ENCODE peak calls at places on chromosomes 4 and X, in six cellular contexts. O, G, W, I, P and R are unnamed samples.

GRCh38 chrX:6244666-6245065 is 16.0 kb upstream of the NLGN4X start:
- ATAC-seq in O (no peak), W (no peak), P (peak), I (no peak), G (no peak), R (no peak)

GRCh38 chrX:24391843-24392242 is 31.4 kb downstream of the SUPT20HL1 start:
- ATAC-seq in O (no peak), P (no peak), W (no peak), I (no peak), G (no peak), R (no peak)

GRCh38 chrX:10031743-10032142 is 64.6 kb downstream of the CLDN34 start:
- ATAC-seq in I (no peak), W (no peak), G (no peak), P (no peak), O (no peak), R (no peak)

GRCh38 chr4:7871356-7871755 is 68.3 kb downstream of the AFAP1 start:
- ATAC-seq in G (no peak), I (peak), W (no peak), P (no peak), O (no peak), R (no peak)

GRCh38 chrX:10579018-10579752 is 41.2 kb downstream of the MID1 start:
- ATAC-seq in G (no peak), P (no peak), I (peak), O (no peak), W (no peak), R (no peak)

GRCh38 chr4:105831189-105831588 is 64.1 kb upstream of the NPNT start:
- ATAC-seq in O (no peak), G (no peak), P (no peak), I (no peak), W (no peak), R (no peak)

GRCh38 chr4:112589207-112589606 is 47.5 kb downstream of the ZGRF1 start:
- ATAC-seq in W (no peak), G (no peak), I (no peak), O (no peak), P (no peak), R (no peak)

GRCh38 chr4:129672941-129673340 is 577.0 kb downstream of the C4orf33 start:
- ATAC-seq in P (no peak), W (no peak), G (no peak), O (no peak), I (no peak), R (no peak)

GRCh38 chrX:20265726-20266681 is 705 bp downstream of the RPS6KA3 start:
- ATAC-seq in W (peak), O (no peak), G (peak), P (peak), I (no peak), R (peak)

GRCh38 chr4:169249214-169249973 is 21.4 kb downstream of the SH3RF1 start:
- ATAC-seq in I (no peak), O (no peak), W (no peak), G (no peak), P (peak), R (no peak)

GRCh38 chr4:91598696-91599095 is 705.1 kb upstream of the GRID2 start:
- ATAC-seq in W (no peak), I (no peak), P (no peak), G (no peak), O (no peak), R (no peak)

GRCh38 chr4:829761-830655 is 4.1 kb upstream of the CPLX1 start:
- ATAC-seq in O (no peak), P (no peak), W (no peak), I (no peak), G (no peak), R (no peak)

GRCh38 chr4:128347930-128348660 is 60.5 kb upstream of the PGRMC2 start:
- ATAC-seq in P (no peak), I (peak), G (no peak), O (peak), W (no peak), R (no peak)

GRCh38 chr4:52843958-52844357 is 18.2 kb upstream of the RASL11B start:
- ATAC-seq in O (no peak), W (peak), P (peak), I (peak), G (no peak), R (no peak)

GRCh38 chrX:119121341-119121740 is 6.3 kb downstream of the KIAA1210 start:
- ATAC-seq in O (no peak), I (no peak), W (no peak), G (no peak), P (no peak), R (no peak)

GRCh38 chr4:156800463-156800862 is 171.1 kb downstream of the PDGFC start:
- ATAC-seq in W (no peak), P (no peak), O (no peak), I (no peak), G (no peak), R (no peak)

GRCh38 chr4:42396361-42397255 is 680 bp upstream of the SHISA3 start:
- ATAC-seq in I (no peak), P (no peak), W (no peak), G (no peak), O (peak), R (peak)

GRCh38 chrX:42714981-42715688 is 62.8 kb downstream of the PPP1R2C start:
- ATAC-seq in I (peak), W (peak), O (no peak), G (peak), P (peak), R (no peak)

GRCh38 chr4:153513596-153513995 is 47.4 kb downstream of the TMEM131L start:
- ATAC-seq in I (peak), W (no peak), G (no peak), O (peak), P (no peak), R (peak)

GRCh38 chr4:165621983-165622382 is 243.2 kb downstream of the CPE start:
- ATAC-seq in I (no peak), G (no peak), P (no peak), W (no peak), O (peak), R (no peak)

GRCh38 chr4:40058854-40059253 is 2.2 kb downstream of the N4BP2 start:
- ATAC-seq in I (no peak), W (no peak), G (no peak), P (no peak), O (no peak), R (no peak)

GRCh38 chr4:119113033-119113655 is 22.5 kb upstream of the MYOZ2 start:
- ATAC-seq in W (peak), P (peak), O (peak), G (no peak), I (peak), R (peak)

GRCh38 chr4:25788839-25789238 is 73.9 kb downstream of the SEL1L3 start:
- ATAC-seq in P (no peak), O (no peak), W (no peak), G (no peak), I (no peak), R (no peak)

GRCh38 chrX:10121787-10122186 is 35.0 kb upstream of the CLCN4 start:
- ATAC-seq in G (peak), W (no peak), I (no peak), P (no peak), O (no peak), R (no peak)

GRCh38 chrX:147183161-147183560 is 368.6 kb upstream of the CXorf51A start:
- ATAC-seq in I (no peak), P (no peak), G (no peak), O (no peak), W (no peak), R (no peak)

GRCh38 chr4:74370912-74371311 is 6.0 kb downstream of the EREG start:
- ATAC-seq in W (peak), P (peak), I (no peak), O (no peak), G (peak), R (peak)

GRCh38 chr4:74715731-74716435 is 78.4 kb downstream of the BTC start:
- ATAC-seq in P (no peak), I (no peak), G (no peak), W (no peak), O (no peak), R (peak)

GRCh38 chrX:25004040-25004439 is 11.7 kb downstream of the ARX start:
- ATAC-seq in O (no peak), I (no peak), G (no peak), P (no peak), W (no peak), R (no peak)

GRCh38 chrX:107360788-107361360 is 88.6 kb upstream of the FRMPD3 start:
- ATAC-seq in I (no peak), G (no peak), O (no peak), W (no peak), P (no peak), R (no peak)

GRCh38 chrX:11764602-11765067 is 6.6 kb downstream of the MSL3 start:
- ATAC-seq in P (no peak), I (no peak), O (no peak), G (peak), W (no peak), R (peak)

GRCh38 chr4:8850074-8850829 is 21.4 kb downstream of the HMX1 start:
- ATAC-seq in P (no peak), W (no peak), O (peak), I (no peak), G (no peak), R (no peak)

GRCh38 chrX:1521459-1521956 is 15.5 kb downstream of the P2RY8 start:
- ATAC-seq in W (peak), P (peak), G (peak), I (peak), O (no peak), R (peak)

GRCh38 chr4:157664726-157665125 is 444.2 kb downstream of the GRIA2 start:
- ATAC-seq in O (no peak), P (no peak), I (no peak), W (no peak), G (no peak), R (no peak)

GRCh38 chrX:31266172-31267076 is 194.6 kb upstream of the FTHL17 start:
- ATAC-seq in O (peak), I (peak), W (no peak), P (peak), G (peak), R (peak)

GRCh38 chr4:81521708-81522107 is 50.0 kb upstream of the RASGEF1B start:
- ATAC-seq in P (no peak), O (no peak), G (no peak), W (no peak), I (no peak), R (no peak)

GRCh38 chr4:10083861-10084641 is 32.5 kb downstream of the WDR1 start:
- ATAC-seq in P (no peak), O (no peak), I (no peak), W (no peak), G (no peak), R (no peak)

GRCh38 chr4:164011791-164012190 is 517.3 kb downstream of the TMA16 start:
- ATAC-seq in I (no peak), P (peak), G (no peak), O (no peak), W (no peak), R (no peak)

GRCh38 chr4:95180531-95181315 is 368.1 kb downstream of the UNC5C start:
- ATAC-seq in I (no peak), W (no peak), O (no peak), P (no peak), G (no peak), R (no peak)

GRCh38 chrX:22124098-22124497 is 92.0 kb downstream of the PHEX start:
- ATAC-seq in G (no peak), W (no peak), I (peak), P (no peak), O (no peak), R (no peak)

GRCh38 chr4:125225806-125226205 is 88.9 kb upstream of the FAT4 start:
- ATAC-seq in O (no peak), W (no peak), P (no peak), G (no peak), I (no peak), R (no peak)